ENCODE peak calls at places on chromosomes 2 and 18, in five cellular contexts. E, U, B, H and K are unnamed samples.

GRCh38 chr2:182365855-182366254 is 61.0 kb downstream of the PDE1A start:
- DNase-seq in E (no peak), U (no peak), B (no peak), H (no peak), K (no peak)

GRCh38 chr18:48963555-48964480 is 13.1 kb upstream of the SMAD7 start:
- DNase-seq in E (no peak), U (no peak), B (no peak), H (no peak), K (no peak)

GRCh38 chr2:205288681-205289080 is 393.6 kb upstream of the NRP2 start:
- DNase-seq in E (no peak), U (no peak), B (no peak), H (no peak), K (no peak)

GRCh38 chr2:170503971-170504819 is 210.9 kb upstream of the SP5 start:
- DNase-seq in E (no peak), U (no peak), B (no peak), H (no peak), K (no peak)

GRCh38 chr18:62751341-62751821 is 36.0 kb downstream of the PHLPP1 start:
- DNase-seq in E (peak; percentile 84), U (no peak), B (no peak), H (no peak), K (no peak)

GRCh38 chr2:218854860-218855259 is 4.7 kb upstream of the WNT6 start:
- DNase-seq in E (no peak), U (no peak), B (no peak), H (no peak), K (no peak)

GRCh38 chr2:149290662-149291061 is 39.7 kb upstream of the LYPD6 start:
- DNase-seq in E (no peak), U (no peak), B (no peak), H (no peak), K (no peak)

GRCh38 chr18:80115035-80115434 is 6.0 kb downstream of the ADNP2 start:
- DNase-seq in E (no peak), U (no peak), B (no peak), H (no peak), K (no peak)

GRCh38 chr18:75130591-75131274 is 78.2 kb downstream of the PTGR3 start:
- DNase-seq in E (no peak), U (no peak), B (no peak), H (peak; percentile 23), K (no peak)

GRCh38 chr18:35043207-35043606 is 2.0 kb downstream of the MAPRE2 start:
- DNase-seq in E (no peak), U (no peak), B (no peak), H (no peak), K (no peak)

GRCh38 chr2:42622943-42623676 is 54.7 kb downstream of the MTA3 start:
- DNase-seq in E (no peak), U (no peak), B (no peak), H (no peak), K (no peak)

GRCh38 chr2:7436096-7436906 is 519.1 kb downstream of the RNF144A start:
- DNase-seq in E (no peak), U (no peak), B (no peak), H (no peak), K (no peak)

GRCh38 chr18:75880913-75881504 is 453.5 kb upstream of the SMIM21 start:
- DNase-seq in E (no peak), U (no peak), B (no peak), H (no peak), K (no peak)

GRCh38 chr2:131035826-131036231 is 57.4 kb downstream of the FAM168B start:
- DNase-seq in E (no peak), U (no peak), B (no peak), H (no peak), K (no peak)

GRCh38 chr18:23673725-23674124 is 11.0 kb upstream of the ANKRD29 start:
- DNase-seq in E (no peak), U (no peak), B (no peak), H (no peak), K (no peak)

GRCh38 chr18:3873698-3874495 is 423.9 kb downstream of the TGIF1 start:
- DNase-seq in E (no peak), U (no peak), B (no peak), H (no peak), K (no peak)

GRCh38 chr2:214543386-214543955 is 132.6 kb downstream of the VWC2L start:
- DNase-seq in E (no peak), U (no peak), B (no peak), H (no peak), K (no peak)

GRCh38 chr18:32769242-32770180 is 3.3 kb downstream of the KLHL14 start:
- DNase-seq in E (no peak), U (peak; percentile 82), B (no peak), H (peak; percentile 75), K (no peak)

GRCh38 chr18:42038936-42039335 is 83.9 kb downstream of the PIK3C3 start:
- DNase-seq in E (no peak), U (no peak), B (no peak), H (no peak), K (no peak)

GRCh38 chr2:222693837-222694236 is 22.4 kb downstream of the MOGAT1 start:
- DNase-seq in E (peak; percentile 36), U (peak; percentile 63), B (no peak), H (no peak), K (peak; percentile 24)

GRCh38 chr2:206955253-206955652 is 15.9 kb downstream of the CPO start:
- DNase-seq in E (no peak), U (no peak), B (no peak), H (no peak), K (no peak)

GRCh38 chr2:149329068-149329467 is 1.3 kb upstream of the LYPD6 start:
- DNase-seq in E (no peak), U (no peak), B (no peak), H (peak; percentile 59), K (peak; percentile 46)

GRCh38 chr2:232345251-232345650 is 33.3 kb upstream of the ALPP start:
- DNase-seq in E (no peak), U (no peak), B (no peak), H (peak; percentile 36), K (no peak)

GRCh38 chr18:48073231-48073930 is 142.9 kb upstream of the SMAD2 start:
- DNase-seq in E (no peak), U (no peak), B (no peak), H (no peak), K (no peak)

GRCh38 chr2:68225119-68225632 is 27.2 kb downstream of the PPP3R1 start:
- DNase-seq in E (peak; percentile 15), U (peak; percentile 68), B (peak; percentile 26), H (no peak), K (peak; percentile 32)

GRCh38 chr2:240981273-240981672 is 17.1 kb upstream of the SNED1 start:
- DNase-seq in E (no peak), U (no peak), B (no peak), H (no peak), K (no peak)

GRCh38 chr18:77099501-77100370 is 32.8 kb downstream of the MBP start:
- DNase-seq in E (no peak), U (no peak), B (no peak), H (no peak), K (no peak)

GRCh38 chr2:127437056-127437455 is 18.8 kb downstream of the PROC start:
- DNase-seq in E (no peak), U (no peak), B (no peak), H (peak; percentile 41), K (no peak)

GRCh38 chr2:46303233-46303632 is 6.0 kb downstream of the EPAS1 start:
- DNase-seq in E (no peak), U (no peak), B (no peak), H (no peak), K (no peak)
- TF ChIP-seq SUZ12 in E (no peak), U (no peak), B (no peak), H (no peak), K (no peak)

GRCh38 chr2:227052879-227053278 is 111.1 kb downstream of the COL4A4 start:
- DNase-seq in E (no peak), U (no peak), B (no peak), H (no peak), K (no peak)
- TF ChIP-seq SUZ12 in E (no peak), U (no peak), B (no peak), H (no peak), K (no peak)

GRCh38 chr2:38526195-38526594 is 76.5 kb downstream of the HNRNPLL start:
- DNase-seq in E (no peak), U (no peak), B (no peak), H (no peak), K (no peak)
- TF ChIP-seq SUZ12 in E (no peak), U (no peak), B (no peak), H (no peak), K (no peak)

GRCh38 chr18:2002604-2003003 is 568.7 kb downstream of the METTL4 start:
- DNase-seq in E (no peak), U (no peak), B (no peak), H (peak; percentile 45), K (no peak)
- TF ChIP-seq SUZ12 in E (no peak), U (no peak), B (no peak), H (no peak), K (no peak)

DNA sequence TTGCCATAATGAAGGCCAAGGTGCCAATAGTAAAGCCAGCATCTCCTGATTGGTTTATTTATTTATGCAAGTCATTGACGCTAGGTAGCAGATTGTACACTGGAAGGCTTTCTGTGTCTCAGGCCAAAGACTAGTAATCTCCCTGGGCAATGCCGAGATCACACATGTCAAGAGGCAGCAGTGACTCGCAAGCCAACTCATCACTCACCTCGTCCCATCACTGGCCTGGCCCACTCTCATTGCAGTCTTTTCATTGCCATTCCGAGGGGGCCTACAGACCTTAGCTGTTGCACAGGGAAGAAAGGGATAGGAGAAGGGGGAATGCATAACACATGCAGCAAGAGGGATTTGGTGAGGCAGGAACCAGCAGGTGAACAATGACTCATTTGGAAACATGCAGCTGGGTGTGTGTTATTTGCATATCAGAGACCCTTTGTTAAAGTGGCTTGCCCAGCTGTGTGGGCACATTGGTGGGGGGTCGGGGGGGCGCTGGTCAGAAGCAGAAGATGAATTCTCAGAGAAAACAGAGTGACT is 448.7 kb upstream of the HNRNPA3 start:
- DNase-seq in E (peak; percentile 72), U (no peak), B (peak; percentile 16), H (peak; percentile 60), K (no peak)
- TF ChIP-seq SUZ12 in E (no peak), U (no peak), B (no peak), H (no peak), K (no peak)